ENCODE peak calls at places on chromosomes 1 and 21, in eight cellular contexts. T, W, P, Z, F, D, B and I are unnamed samples.
A peak's percentile ranks its signal among the peaks of the same experiment; 100 is the strongest.

GRCh38 chr1:44822981-44823451 is 14.7 kb downstream of the BTBD19 start:
- DNase-seq in T (no peak), Z (no peak), F (no peak), D (no peak), P (no peak), B (no peak), W (no peak), I (no peak)

GRCh38 chr1:180540697-180541594 is 17.8 kb upstream of the OVAAL start:
- DNase-seq in B (no peak), W (no peak), D (no peak), T (no peak), Z (peak; percentile 75), P (no peak), F (no peak), I (no peak)

GRCh38 chr1:54403808-54404261 is 2.4 kb downstream of the SSBP3 start:
- DNase-seq in P (no peak), D (no peak), T (no peak), B (no peak), F (no peak), W (no peak), Z (no peak), I (no peak)

GRCh38 chr1:107535091-107535490 is 394.3 kb downstream of the NTNG1 start:
- DNase-seq in D (no peak), T (no peak), Z (peak; percentile 11), F (no peak), B (peak; percentile 20), P (no peak), W (no peak), I (no peak)

GRCh38 chr21:42650441-42651421 is 2.7 kb upstream of the PDE9A start:
- DNase-seq in F (no peak), W (no peak), T (no peak), Z (no peak), D (no peak), P (no peak), B (no peak), I (no peak)

GRCh38 chr1:53600486-53600885 is 138.5 kb downstream of the GLIS1 start:
- DNase-seq in W (no peak), D (no peak), Z (no peak), B (no peak), P (no peak), T (no peak), F (no peak), I (no peak)

GRCh38 chr1:41874903-41875411 is 43.8 kb downstream of the HIVEP3 start:
- DNase-seq in B (peak; percentile 37), Z (no peak), D (no peak), W (no peak), P (no peak), T (no peak), F (no peak), I (no peak)

GRCh38 chr1:59150537-59151386 is 146.1 kb upstream of the FGGY start:
- DNase-seq in B (peak; percentile 56), Z (peak; percentile 93), W (no peak), F (peak; percentile 95), D (no peak), P (peak; percentile 97), T (peak; percentile 98), I (peak; percentile 60)

GRCh38 chr1:44723496-44724407 is 7.2 kb downstream of the RNU5D-1 start:
- DNase-seq in Z (peak; percentile 49), P (no peak), B (no peak), W (no peak), T (no peak), F (no peak), D (no peak), I (no peak)

GRCh38 chr1:227417622-227418245 is 99.4 kb upstream of the CDC42BPA start:
- DNase-seq in W (no peak), B (no peak), Z (no peak), P (no peak), T (no peak), F (no peak), D (no peak), I (no peak)

GRCh38 chr1:205927247-205927646 is 16.0 kb downstream of the SLC26A9 start:
- DNase-seq in F (no peak), W (peak; percentile 9), P (no peak), T (no peak), D (no peak), B (no peak), Z (no peak), I (no peak)

GRCh38 chr1:147907786-147908509 is 5.4 kb downstream of the GJA8 start:
- DNase-seq in Z (no peak), W (no peak), B (no peak), T (no peak), D (no peak), F (no peak), P (no peak), I (no peak)

DNA sequence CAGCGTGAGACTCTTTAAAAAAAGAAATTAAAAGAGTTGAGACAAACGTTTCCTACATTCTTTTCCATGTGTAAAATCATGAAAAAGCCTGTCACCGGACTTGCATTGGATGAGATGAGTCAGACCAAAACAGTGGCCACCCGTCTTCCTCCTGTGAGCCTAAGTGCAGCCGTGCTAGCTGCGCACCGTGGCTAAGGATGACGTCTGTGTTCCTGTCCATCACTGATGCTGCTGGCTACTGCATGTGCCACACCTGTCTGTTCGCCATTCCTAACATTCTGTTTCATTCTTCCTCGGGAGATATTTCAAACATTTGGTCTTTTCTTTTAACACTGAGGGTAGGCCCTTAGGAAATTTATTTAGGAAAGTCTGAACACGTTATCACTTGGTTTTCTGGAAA is 31.2 kb downstream of the IFNAR1 start:
- DNase-seq in W (no peak), Z (no peak), P (no peak), D (no peak), B (no peak), F (no peak), T (no peak), I (no peak)
- H3K36me3 ChIP-seq in W (no peaks in the 10 kb centered on the region), Z (peaks cover 47% of the 10 kb centered on the region), P (no peaks in the 10 kb centered on the region), D (peaks cover 30% of the 10 kb centered on the region), B (peaks cover 18% of the 10 kb centered on the region), F (no peaks in the 10 kb centered on the region), T (peaks cover 30% of the 10 kb centered on the region), I (peaks cover 20% of the 10 kb centered on the region)

DNA sequence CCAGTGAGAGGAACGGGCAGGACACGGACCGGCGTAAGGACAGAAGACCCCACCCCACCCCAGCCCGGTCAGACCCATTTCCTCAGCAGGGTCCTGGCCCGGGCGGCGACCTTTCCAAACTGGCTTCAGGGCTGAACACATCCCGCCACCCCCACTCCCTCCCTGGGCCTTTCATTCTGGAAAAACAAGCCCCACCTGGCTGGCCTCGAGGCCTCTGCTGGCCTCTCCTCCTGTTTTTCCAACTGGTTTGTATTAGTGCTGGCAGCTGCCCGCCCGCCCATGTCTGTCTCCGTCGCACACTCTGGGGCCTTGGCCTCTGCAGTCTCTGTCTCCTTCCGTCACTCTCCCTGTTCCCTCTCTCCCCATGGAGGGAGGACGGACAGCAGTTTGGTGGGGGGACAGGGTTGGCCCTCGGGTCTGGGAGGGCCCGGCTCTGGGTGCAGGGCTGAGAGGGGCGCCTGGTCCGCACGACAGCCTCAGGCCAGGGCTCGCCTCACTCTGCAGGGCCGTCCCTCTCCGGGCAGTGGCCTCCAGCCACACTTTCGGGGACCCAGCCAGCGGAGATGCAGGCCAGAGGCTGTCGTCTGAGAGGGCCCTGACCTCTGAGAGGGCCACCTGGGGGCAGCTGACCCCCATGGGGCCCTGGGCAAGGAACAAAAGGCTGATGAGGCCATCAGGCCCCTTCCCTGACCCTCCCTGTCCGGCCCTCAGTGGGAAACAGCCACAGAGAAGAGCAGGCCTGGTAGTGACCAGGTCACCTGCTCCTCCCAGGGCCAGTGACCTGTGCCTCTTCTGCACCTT is 1.5 kb upstream of the MXRA8 start:
- DNase-seq in T (no peak), P (no peak), D (no peak), Z (peak; percentile 4), B (no peak), W (no peak), F (peak; percentile 77), I (no peak)
- H3K4me3 ChIP-seq in T (no peak overlapping the region), P (no peak overlapping the region), D (no peak overlapping the region), Z (no peak overlapping the region), B (no peak overlapping the region), W (no peak overlapping the region), F (no peak overlapping the region), I (no peak overlapping the region)

DNA sequence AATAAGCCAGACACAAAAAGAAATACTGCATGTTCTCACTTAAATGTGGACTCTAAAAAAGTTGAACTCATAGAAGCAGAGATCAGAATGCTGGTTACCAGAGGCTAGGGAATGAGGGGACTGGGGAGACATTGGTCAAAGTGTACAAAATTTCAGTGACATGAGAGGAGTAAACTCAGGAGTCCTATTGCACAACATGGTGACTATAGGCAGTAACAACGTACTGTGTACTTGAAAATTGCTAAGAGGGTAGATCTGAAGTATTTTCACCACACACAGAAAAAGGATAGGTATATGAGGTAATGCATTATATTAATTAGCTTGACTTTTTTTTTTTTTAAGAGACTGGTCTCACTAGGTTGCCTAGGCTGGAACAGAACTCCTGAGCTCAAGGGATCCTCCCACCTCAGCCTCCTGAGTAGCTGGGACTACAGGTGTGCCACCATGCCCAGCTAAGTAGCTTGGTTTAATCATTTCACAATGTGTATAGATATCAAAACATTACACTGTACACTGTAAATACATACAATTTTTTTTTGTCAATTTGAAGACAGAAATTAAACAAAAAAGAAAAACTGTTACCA is 7.4 kb downstream of the ZNF496 start:
- DNase-seq in D (no peak), W (no peak), P (no peak), F (no peak), T (no peak), Z (no peak), B (no peak), I (no peak)
- H3K36me3 ChIP-seq in D (no peaks in the 10 kb centered on the region), W (peaks cover 3% of the 10 kb centered on the region), P (no peaks in the 10 kb centered on the region), F (no peaks in the 10 kb centered on the region), T (peaks cover 81% of the 10 kb centered on the region), Z (peaks cover 48% of the 10 kb centered on the region), B (peaks cover 69% of the 10 kb centered on the region), I (peaks cover 32% of the 10 kb centered on the region)

DNA sequence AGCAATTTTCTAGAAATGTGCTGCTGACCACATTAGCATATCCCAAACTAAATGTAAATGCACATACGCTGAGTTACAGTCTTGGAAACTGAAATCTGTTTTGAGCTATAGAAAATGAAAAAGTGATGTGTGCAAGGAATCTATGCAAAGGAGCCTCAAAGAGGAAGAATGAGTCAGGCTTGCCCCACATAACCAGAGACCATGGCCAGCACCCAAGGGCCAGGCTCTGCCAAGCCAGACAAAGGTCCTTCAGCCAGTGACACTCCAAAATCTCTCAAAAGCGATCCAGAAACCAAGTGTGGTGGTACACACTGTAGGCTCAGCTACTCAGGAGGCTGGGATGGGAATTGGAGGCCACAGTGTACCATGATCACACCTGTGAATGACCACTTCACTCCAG is 195.2 kb downstream of the TOMM20 start:
- DNase-seq in T (no peak), W (no peak), Z (peak; percentile 91), D (no peak), P (no peak), B (no peak), F (no peak), I (peak; percentile 67)
- H3K4me3 ChIP-seq in T (no peak overlapping the region), W (no peak overlapping the region), Z (no peak overlapping the region), D (no peak overlapping the region), P (no peak overlapping the region), B (no peak overlapping the region), F (no peak overlapping the region), I (no peak overlapping the region)